ENCODE peak calls at places on chromosome 17, in five cellular contexts. Q, K, P, E and D are unnamed samples.
A peak's percentile ranks its signal among the peaks of the same experiment; 100 is the strongest.

GRCh38 chr17:56292010-56292409 is 138.7 kb downstream of the ANKFN1 start:
- DNase-seq in E (peak; percentile 93), K (no peak), Q (no peak), P (no peak), D (peak; percentile 50)

GRCh38 chr17:82973456-82974135 is 105.8 kb upstream of the METRNL start:
- DNase-seq in E (no peak), P (no peak), K (no peak), Q (no peak), D (no peak)

GRCh38 chr17:74870512-74870911 is 2.3 kb downstream of the FDXR start:
- DNase-seq in K (no peak), E (peak; percentile 73), P (no peak), Q (no peak), D (peak; percentile 37)

GRCh38 chr17:81025756-81026155 is 9.2 kb upstream of the BAIAP2 start:
- DNase-seq in E (peak; percentile 60), P (no peak), K (no peak), Q (no peak), D (no peak)

GRCh38 chr17:45435481-45435880 is 2.8 kb upstream of the ARHGAP27 start:
- DNase-seq in K (no peak), P (no peak), Q (no peak), E (no peak), D (no peak)

GRCh38 chr17:4980644-4981216 is 6.7 kb downstream of the CAMTA2 start:
- DNase-seq in P (peak; percentile 85), E (peak; percentile 45), K (no peak), Q (peak; percentile 95), D (peak; percentile 65)

GRCh38 chr17:32875904-32876413 is 965 bp downstream of the MYO1D start:
- DNase-seq in K (no peak), E (peak; percentile 59), Q (no peak), P (no peak), D (peak; percentile 13)

GRCh38 chr17:53462393-53462811 is 360.3 kb upstream of the KIF2B start:
- DNase-seq in Q (no peak), K (no peak), P (no peak), E (no peak), D (peak; percentile 65)

GRCh38 chr17:9294661-9295210 is 273.4 kb downstream of the NTN1 start:
- DNase-seq in P (no peak), K (no peak), Q (no peak), E (no peak), D (no peak)

GRCh38 chr17:30554839-30555751 is 77.9 kb downstream of the GOSR1 start:
- DNase-seq in K (peak; percentile 10), Q (peak; percentile 74), E (peak; percentile 41), P (peak; percentile 37), D (peak; percentile 34)

GRCh38 chr17:80388175-80388574 is 26.8 kb upstream of the ENDOV start:
- DNase-seq in K (no peak), P (no peak), Q (peak; percentile 36), E (no peak), D (no peak)

GRCh38 chr17:66533572-66533971 is 231.2 kb downstream of the PRKCA start:
- DNase-seq in Q (peak; percentile 75), K (no peak), E (no peak), P (peak; percentile 84), D (no peak)

GRCh38 chr17:37425268-37425667 is 18.6 kb downstream of the TADA2A start:
- DNase-seq in E (no peak), Q (no peak), P (no peak), K (no peak), D (no peak)

GRCh38 chr17:69908599-69909368 is 166.2 kb upstream of the KCNJ16 start:
- DNase-seq in E (no peak), P (no peak), Q (no peak), K (no peak), D (no peak)

GRCh38 chr17:78717431-78717980 is 64.6 kb downstream of the CYTH1 start:
- DNase-seq in Q (peak; percentile 37), K (no peak), E (peak; percentile 64), P (no peak), D (peak; percentile 47)

GRCh38 chr17:56653877-56654276 is 60.4 kb downstream of the NOG start:
- DNase-seq in K (peak; percentile 63), P (peak; percentile 82), E (peak; percentile 64), Q (peak; percentile 93), D (peak; percentile 91)

GRCh38 chr17:66842959-66843358 is 8.0 kb downstream of the CACNG5 start:
- DNase-seq in E (no peak), K (no peak), Q (no peak), P (no peak), D (no peak)

GRCh38 chr17:66691644-66692500 is 143.0 kb upstream of the CACNG5 start:
- DNase-seq in K (no peak), Q (no peak), P (no peak), E (peak; percentile 49), D (peak; percentile 78)

GRCh38 chr17:78736526-78737079 is 45.5 kb downstream of the CYTH1 start:
- DNase-seq in K (peak; percentile 90), E (no peak), P (no peak), Q (peak; percentile 58), D (peak; percentile 93)

GRCh38 chr17:36947922-36948716 is 635 bp upstream of the AATF start:
- DNase-seq in P (no peak), K (no peak), E (no peak), Q (peak; percentile 63), D (no peak)

GRCh38 chr17:44002141-44002848 is 2.1 kb upstream of the NAGS start:
- DNase-seq in K (no peak), P (no peak), Q (no peak), E (peak; percentile 92), D (peak; percentile 89)

GRCh38 chr17:21377821-21378396 is 1.8 kb downstream of the KCNJ12 start:
- DNase-seq in E (no peak), P (peak; percentile 78), Q (peak; percentile 70), K (no peak), D (no peak)

GRCh38 chr17:38751144-38751802 is 1.3 kb upstream of the PSMB3 start:
- DNase-seq in P (peak; percentile 53), E (peak; percentile 63), K (no peak), Q (no peak), D (peak; percentile 38)

GRCh38 chr17:17051791-17052461 is 9.7 kb downstream of the MPRIP start:
- DNase-seq in Q (no peak), P (no peak), K (no peak), E (peak; percentile 73), D (no peak)

GRCh38 chr17:210402-210801 is 29.0 kb upstream of the DOC2B start:
- DNase-seq in Q (no peak), E (no peak), K (no peak), P (no peak), D (no peak)

GRCh38 chr17:51120357-51120738 is 320 bp downstream of the SPAG9 start:
- DNase-seq in E (no peak), P (no peak), Q (no peak), K (no peak), D (no peak)

GRCh38 chr17:19647697-19648474 is 665 bp upstream of the ALDH3A2 start:
- DNase-seq in K (peak; percentile 23), Q (peak; percentile 69), P (peak; percentile 82), E (peak; percentile 89), D (peak; percentile 58)

GRCh38 chr17:66714046-66715023 is 120.6 kb upstream of the CACNG5 start:
- DNase-seq in Q (no peak), K (no peak), P (no peak), E (no peak), D (no peak)

GRCh38 chr17:3947318-3947810 is 16.9 kb downstream of the ATP2A3 start:
- DNase-seq in P (no peak), E (no peak), K (no peak), Q (no peak), D (no peak)

GRCh38 chr17:3943240-3943891 is 20.9 kb downstream of the ATP2A3 start:
- DNase-seq in P (no peak), E (no peak), Q (no peak), K (no peak), D (no peak)

GRCh38 chr17:3946711-3947235 is 17.5 kb downstream of the ATP2A3 start:
- DNase-seq in E (no peak), K (no peak), Q (no peak), P (no peak), D (peak; percentile 28)

GRCh38 chr17:3940965-3941698 is 23.1 kb downstream of the ATP2A3 start:
- DNase-seq in P (no peak), E (no peak), K (no peak), Q (no peak), D (no peak)

GRCh38 chr17:3944485-3945388 is 19.5 kb downstream of the ATP2A3 start:
- DNase-seq in E (peak; percentile 89), P (peak; percentile 97), Q (peak; percentile 93), K (peak; percentile 29), D (no peak)
- H3K4me3 ChIP-seq in E (peak overlapping the region; percentile 69), P (peak overlapping the region; percentile 60), Q (peak overlapping the region; percentile 67), K (peak overlapping the region; percentile 30), D (no peak overlapping the region)

GRCh38 chr17:27631897-27632725 is 1.1 kb downstream of the LGALS9 start:
- DNase-seq in Q (no peak), P (no peak), K (no peak), E (no peak), D (no peak)
- H3K4me1 ChIP-seq in Q (no peaks in the 10 kb centered on the region), P (no peaks in the 10 kb centered on the region), K (peaks cover 4% of the 10 kb centered on the region), E (peaks cover 17% of the 10 kb centered on the region), D (peaks cover 8% of the 10 kb centered on the region)

GRCh38 chr17:8076502-8077266 is 10.8 kb downstream of the ALOX12B start:
- DNase-seq in K (no peak), P (no peak), Q (no peak), E (no peak), D (no peak)

GRCh38 chr17:8075081-8075480 is 12.4 kb downstream of the ALOX12B start:
- DNase-seq in P (no peak), K (no peak), E (no peak), Q (no peak), D (no peak)

GRCh38 chr17:8073627-8074485 is 13.7 kb downstream of the ALOX12B start:
- DNase-seq in E (peak; percentile 78), P (peak; percentile 91), Q (peak; percentile 91), K (peak; percentile 44), D (peak; percentile 60)

GRCh38 chr17:8072727-8073461 is 14.6 kb downstream of the ALOX12B start:
- DNase-seq in E (peak; percentile 37), K (no peak), Q (peak; percentile 58), P (peak; percentile 54), D (no peak)

DNA sequence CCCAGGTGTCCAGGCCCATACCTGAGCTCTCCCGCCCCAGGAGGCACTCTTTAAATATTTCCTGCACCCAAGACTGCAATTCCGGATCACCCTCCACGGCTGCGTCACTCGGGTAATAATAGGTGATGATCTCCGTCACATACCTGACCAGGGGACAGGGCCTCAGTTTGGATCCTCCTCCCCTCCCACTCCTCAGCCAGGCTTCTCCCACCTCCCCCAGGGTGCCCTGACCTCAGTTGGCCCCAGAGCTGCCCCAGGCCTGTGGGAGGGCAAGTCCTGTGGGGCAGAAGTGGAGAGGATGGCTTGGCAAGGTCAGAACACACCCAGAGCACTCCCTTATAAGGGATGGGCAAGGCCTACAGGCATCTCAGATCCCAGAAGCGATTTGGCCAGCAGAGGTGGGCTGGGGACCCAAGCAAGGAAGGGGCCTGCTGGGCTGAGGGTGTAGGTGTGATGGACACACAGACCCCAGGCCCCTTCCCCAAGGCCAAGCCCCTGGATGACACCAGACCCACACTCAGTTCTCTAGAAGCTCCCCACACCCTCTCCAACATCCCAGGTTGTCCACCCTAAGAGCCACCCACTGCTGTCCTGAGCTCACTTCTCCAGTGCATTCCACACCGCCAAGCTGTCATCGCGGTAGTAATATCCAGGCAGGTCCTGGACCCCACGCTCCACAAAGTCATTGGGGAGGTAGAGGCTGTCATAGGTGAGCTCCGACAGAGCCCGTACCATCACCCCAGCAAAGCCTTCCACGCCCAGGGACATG is 11.8 kb downstream of the ALOX12B start:
- DNase-seq in Q (no peak), P (no peak), K (no peak), E (no peak), D (no peak)
- TF ChIP-seq EZH2phosphoT487 in Q (no peak), P (no peak), K (no peak), E (no peak), D (no peak)

GRCh38 chr17:28173071-28173561 is 130.6 kb downstream of the NLK start:
- DNase-seq in E (no peak), Q (peak; percentile 52), K (no peak), P (no peak), D (no peak)
- H3K4me3 ChIP-seq in E (no peak overlapping the region), Q (no peak overlapping the region), K (no peak overlapping the region), P (no peak overlapping the region), D (no peak overlapping the region)